ENCODE peak calls at places on chromosomes 2 and 18, in eight cellular contexts. One of them, this sample, is unnamed.

GRCh38 chr18:44325903-44326650 is 354.6 kb upstream of the SETBP1 start:
- DNase-seq in body of pancreas: peak
- DNase-seq in A549: peak
- DNase-seq in NB4: peak
- DNase-seq in GM12891: no peak
- DNase-seq in HepG2: no peak
- DNase-seq in IMR-90: peak
- DNase-seq in suprapubic skin: peak
- DNase-seq in this sample: no peak

GRCh38 chr2:79191081-79191480 is 31.5 kb upstream of the REG3A start:
- DNase-seq in body of pancreas: no peak
- DNase-seq in A549: no peak
- DNase-seq in NB4: no peak
- DNase-seq in GM12891: no peak
- DNase-seq in HepG2: no peak
- DNase-seq in IMR-90: no peak
- DNase-seq in suprapubic skin: no peak
- DNase-seq in this sample: no peak

GRCh38 chr18:32049393-32050161 is 31.0 kb downstream of the RNF125 start:
- DNase-seq in body of pancreas: peak
- DNase-seq in A549: no peak
- DNase-seq in NB4: peak
- DNase-seq in GM12891: no peak
- DNase-seq in HepG2: no peak
- DNase-seq in IMR-90: no peak
- DNase-seq in suprapubic skin: no peak
- DNase-seq in this sample: no peak

GRCh38 chr2:54067851-54068375 is 47.5 kb upstream of the ACYP2 start:
- DNase-seq in body of pancreas: no peak
- DNase-seq in A549: no peak
- DNase-seq in NB4: peak
- DNase-seq in GM12891: no peak
- DNase-seq in HepG2: no peak
- DNase-seq in IMR-90: peak
- DNase-seq in suprapubic skin: no peak
- DNase-seq in this sample: no peak

GRCh38 chr2:949894-950626 is 589 bp upstream of the SNTG2 start:
- DNase-seq in body of pancreas: peak
- DNase-seq in A549: no peak
- DNase-seq in NB4: no peak
- DNase-seq in GM12891: no peak
- DNase-seq in HepG2: no peak
- DNase-seq in IMR-90: no peak
- DNase-seq in suprapubic skin: no peak
- DNase-seq in this sample: no peak

GRCh38 chr2:180829261-180829660 is 151.1 kb upstream of the UBE2E3 start:
- DNase-seq in body of pancreas: no peak
- DNase-seq in A549: peak
- DNase-seq in NB4: no peak
- DNase-seq in GM12891: no peak
- DNase-seq in HepG2: no peak
- DNase-seq in IMR-90: no peak
- DNase-seq in suprapubic skin: no peak
- DNase-seq in this sample: peak

GRCh38 chr2:68420254-68420910 is 46.7 kb downstream of the FBXO48 start:
- DNase-seq in body of pancreas: no peak
- DNase-seq in A549: no peak
- DNase-seq in NB4: peak
- DNase-seq in GM12891: no peak
- DNase-seq in HepG2: no peak
- DNase-seq in IMR-90: peak
- DNase-seq in suprapubic skin: no peak
- DNase-seq in this sample: no peak

GRCh38 chr2:220005362-220005761 is 377.9 kb downstream of the SLC4A3 start:
- DNase-seq in body of pancreas: no peak
- DNase-seq in A549: no peak
- DNase-seq in NB4: no peak
- DNase-seq in GM12891: no peak
- DNase-seq in HepG2: no peak
- DNase-seq in IMR-90: no peak
- DNase-seq in suprapubic skin: no peak
- DNase-seq in this sample: no peak

GRCh38 chr2:152583512-152584188 is 133.6 kb downstream of the PRPF40A start:
- DNase-seq in body of pancreas: no peak
- DNase-seq in A549: no peak
- DNase-seq in NB4: no peak
- DNase-seq in GM12891: no peak
- DNase-seq in HepG2: no peak
- DNase-seq in IMR-90: no peak
- DNase-seq in suprapubic skin: no peak
- DNase-seq in this sample: no peak

GRCh38 chr18:27378396-27379094 is 193.4 kb upstream of the CHST9 start:
- DNase-seq in body of pancreas: peak
- DNase-seq in A549: no peak
- DNase-seq in NB4: no peak
- DNase-seq in GM12891: no peak
- DNase-seq in HepG2: no peak
- DNase-seq in IMR-90: no peak
- DNase-seq in suprapubic skin: no peak
- DNase-seq in this sample: no peak

GRCh38 chr2:45860136-45861106 is 208.9 kb downstream of the PRKCE start:
- DNase-seq in body of pancreas: peak
- DNase-seq in A549: no peak
- DNase-seq in NB4: peak
- DNase-seq in GM12891: no peak
- DNase-seq in HepG2: peak
- DNase-seq in IMR-90: peak
- DNase-seq in suprapubic skin: peak
- DNase-seq in this sample: no peak

GRCh38 chr2:12440731-12441130 is 276.0 kb upstream of the TRIB2 start:
- DNase-seq in body of pancreas: no peak
- DNase-seq in A549: no peak
- DNase-seq in NB4: no peak
- DNase-seq in GM12891: no peak
- DNase-seq in HepG2: no peak
- DNase-seq in IMR-90: no peak
- DNase-seq in suprapubic skin: no peak
- DNase-seq in this sample: no peak

GRCh38 chr2:175402591-175402990 is 221.1 kb upstream of the ATP5MC3 start:
- DNase-seq in body of pancreas: no peak
- DNase-seq in A549: no peak
- DNase-seq in NB4: no peak
- DNase-seq in GM12891: no peak
- DNase-seq in HepG2: no peak
- DNase-seq in IMR-90: no peak
- DNase-seq in suprapubic skin: no peak
- DNase-seq in this sample: no peak

GRCh38 chr18:75638597-75639467 is 211.3 kb upstream of the SMIM21 start:
- DNase-seq in body of pancreas: no peak
- DNase-seq in A549: no peak
- DNase-seq in NB4: peak
- DNase-seq in GM12891: no peak
- DNase-seq in HepG2: no peak
- DNase-seq in IMR-90: peak
- DNase-seq in suprapubic skin: no peak
- DNase-seq in this sample: no peak

GRCh38 chr18:49922228-49922627 is 108.9 kb upstream of the ACAA2 start:
- DNase-seq in body of pancreas: no peak
- DNase-seq in A549: no peak
- DNase-seq in NB4: no peak
- DNase-seq in GM12891: no peak
- DNase-seq in HepG2: no peak
- DNase-seq in IMR-90: no peak
- DNase-seq in suprapubic skin: no peak
- DNase-seq in this sample: no peak

GRCh38 chr2:225008935-225009334 is 33.3 kb downstream of the DOCK10 start:
- DNase-seq in body of pancreas: no peak
- DNase-seq in A549: no peak
- DNase-seq in NB4: peak
- DNase-seq in GM12891: no peak
- DNase-seq in HepG2: peak
- DNase-seq in IMR-90: no peak
- DNase-seq in suprapubic skin: no peak
- DNase-seq in this sample: no peak

GRCh38 chr2:240068193-240068592 is 14.9 kb upstream of the OR6B3 start:
- DNase-seq in body of pancreas: no peak
- DNase-seq in A549: no peak
- DNase-seq in NB4: no peak
- DNase-seq in GM12891: no peak
- DNase-seq in HepG2: no peak
- DNase-seq in IMR-90: no peak
- DNase-seq in suprapubic skin: no peak
- DNase-seq in this sample: no peak

DNA sequence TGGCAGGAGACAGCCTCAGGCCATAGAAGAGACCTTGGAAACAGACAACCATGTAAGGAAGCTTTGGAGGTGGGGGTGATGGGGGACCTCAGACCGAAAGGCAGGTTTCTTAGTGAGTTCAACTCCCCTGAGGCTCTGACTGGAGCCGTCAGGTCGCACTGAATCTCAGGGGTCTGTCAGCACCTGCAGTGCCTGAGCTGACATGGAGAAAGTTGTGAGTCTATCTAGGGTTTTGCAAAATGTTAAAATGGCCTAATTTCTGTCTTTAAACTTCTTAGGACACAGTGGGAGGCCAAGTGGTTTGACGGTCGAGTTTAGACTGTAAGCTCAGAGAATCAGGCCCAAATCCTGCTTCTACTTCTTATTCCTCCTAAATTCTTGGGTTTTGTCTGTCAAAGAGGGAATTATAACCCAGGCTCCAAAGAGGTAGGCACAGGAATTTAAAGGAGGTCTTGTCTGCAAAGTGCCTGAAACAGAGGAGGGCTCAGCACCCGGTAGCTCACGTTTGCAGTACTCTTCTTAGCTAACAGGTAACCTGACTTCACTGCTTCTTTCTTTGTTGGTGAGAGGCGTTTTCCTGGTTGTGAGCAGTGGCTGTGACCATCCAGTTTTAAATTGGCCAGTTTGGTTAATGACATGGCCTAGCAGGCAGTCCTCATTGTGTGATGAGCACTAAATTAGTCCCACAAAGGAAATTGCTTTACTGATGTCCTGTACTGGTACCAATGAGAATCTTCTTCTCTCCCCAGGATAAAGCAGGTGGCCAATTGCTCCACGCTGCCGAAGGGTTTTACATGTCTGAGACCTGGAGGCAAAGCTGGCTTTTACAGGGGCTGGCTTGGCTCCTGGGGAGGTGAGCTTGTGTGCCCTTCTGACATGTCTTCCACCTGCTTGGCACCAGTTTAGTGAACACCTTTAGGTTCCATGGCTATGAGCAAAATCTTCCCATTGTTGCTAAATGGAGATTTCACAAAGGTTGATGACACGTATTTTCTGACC is 95.7 kb downstream of the MYCN start:
- DNase-seq in body of pancreas: no peak
- DNase-seq in A549: no peak
- DNase-seq in NB4: no peak
- DNase-seq in GM12891: no peak
- DNase-seq in HepG2: no peak
- DNase-seq in IMR-90: no peak
- DNase-seq in suprapubic skin: no peak
- DNase-seq in this sample: no peak
- TF ChIP-seq POLR2A in body of pancreas: no peak
- TF ChIP-seq POLR2A in A549: no peak
- TF ChIP-seq POLR2A in NB4: no peak
- TF ChIP-seq POLR2A in GM12891: no peak
- TF ChIP-seq POLR2A in HepG2: no peak
- TF ChIP-seq POLR2A in IMR-90: no peak
- TF ChIP-seq POLR2A in suprapubic skin: no peak
- TF ChIP-seq POLR2A in this sample: no peak

GRCh38 chr2:99180755-99181647 is at the start of the genes MITD1 and MRPL30:
- DNase-seq in body of pancreas: peak
- DNase-seq in A549: peak
- DNase-seq in NB4: peak
- DNase-seq in GM12891: peak
- DNase-seq in HepG2: peak
- DNase-seq in IMR-90: peak
- DNase-seq in suprapubic skin: peak
- DNase-seq in this sample: peak
- TF ChIP-seq POLR2A in body of pancreas: peak
- TF ChIP-seq POLR2A in A549: peak
- TF ChIP-seq POLR2A in NB4: peak
- TF ChIP-seq POLR2A in GM12891: peak
- TF ChIP-seq POLR2A in HepG2: peak
- TF ChIP-seq POLR2A in IMR-90: peak
- TF ChIP-seq POLR2A in suprapubic skin: peak
- TF ChIP-seq POLR2A in this sample: peak

DNA sequence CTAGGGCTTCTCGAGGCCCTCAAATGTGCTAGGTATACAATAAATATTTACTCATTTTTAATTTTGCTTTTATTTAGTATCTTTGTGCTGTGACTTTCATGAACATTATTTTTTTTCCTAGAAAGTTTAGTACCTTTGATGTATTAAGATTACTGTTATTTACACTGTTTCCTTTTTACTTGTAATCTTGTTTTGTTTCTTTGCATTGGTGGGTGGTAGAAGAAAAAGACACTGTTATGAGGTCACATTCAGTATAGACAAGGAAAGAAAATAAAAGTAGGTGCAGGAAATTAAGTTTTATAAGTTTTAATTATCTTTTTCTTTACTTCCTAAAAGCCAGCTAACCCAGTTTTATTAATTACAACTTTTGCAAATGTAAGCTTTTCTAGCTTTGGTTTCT is 23.0 kb downstream of the MALT1 start:
- DNase-seq in body of pancreas: no peak
- DNase-seq in A549: no peak
- DNase-seq in NB4: no peak
- DNase-seq in GM12891: no peak
- DNase-seq in HepG2: no peak
- DNase-seq in IMR-90: no peak
- DNase-seq in suprapubic skin: no peak
- DNase-seq in this sample: no peak
- TF ChIP-seq POLR2A in body of pancreas: no peak
- TF ChIP-seq POLR2A in A549: no peak
- TF ChIP-seq POLR2A in NB4: no peak
- TF ChIP-seq POLR2A in GM12891: no peak
- TF ChIP-seq POLR2A in HepG2: no peak
- TF ChIP-seq POLR2A in IMR-90: no peak
- TF ChIP-seq POLR2A in suprapubic skin: no peak
- TF ChIP-seq POLR2A in this sample: no peak

DNA sequence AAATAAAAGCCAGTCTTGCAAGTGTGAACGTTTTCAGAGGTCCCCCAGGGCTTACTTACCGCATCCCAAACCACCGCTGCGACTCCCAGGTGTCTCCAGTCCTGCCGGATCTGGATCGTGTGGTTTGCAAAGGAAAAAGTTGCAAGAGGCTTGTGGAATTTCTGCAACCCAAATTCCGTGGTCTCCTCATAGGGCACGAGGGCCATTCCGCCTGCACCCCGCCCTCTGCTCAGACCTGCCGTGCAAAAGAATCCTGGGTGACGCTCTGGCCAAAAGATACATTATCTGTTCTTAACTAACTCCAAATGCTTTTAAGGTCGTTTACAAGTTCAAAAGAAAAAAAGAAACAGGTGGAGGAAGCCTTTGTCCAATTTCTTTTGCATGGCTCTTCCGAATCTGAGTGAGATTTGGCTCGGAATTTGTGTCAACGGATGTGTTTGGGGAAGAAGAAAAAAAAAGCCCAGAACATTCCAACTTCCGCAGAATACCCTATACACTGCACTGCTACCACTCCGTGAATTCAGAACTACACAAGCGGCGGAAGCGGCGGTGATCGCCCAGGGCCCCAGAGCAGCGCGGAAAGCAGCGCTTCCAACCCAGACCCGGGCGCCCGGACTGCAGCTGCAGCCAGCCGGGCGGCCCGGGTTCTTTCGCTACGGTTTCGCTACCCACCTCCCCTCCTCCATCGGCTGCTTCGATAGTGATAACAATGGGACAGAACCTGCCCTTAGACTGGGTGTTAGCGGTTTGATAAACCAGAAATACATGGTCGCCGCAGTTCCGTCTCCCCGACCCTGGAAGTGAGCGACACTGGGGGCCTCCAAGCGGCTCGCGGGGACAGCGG is 802 bp downstream of the METTL21A start:
- DNase-seq in body of pancreas: peak
- DNase-seq in A549: peak
- DNase-seq in NB4: peak
- DNase-seq in GM12891: no peak
- DNase-seq in HepG2: peak
- DNase-seq in IMR-90: peak
- DNase-seq in suprapubic skin: peak
- DNase-seq in this sample: peak
- TF ChIP-seq POLR2A in body of pancreas: peak
- TF ChIP-seq POLR2A in A549: peak
- TF ChIP-seq POLR2A in NB4: peak
- TF ChIP-seq POLR2A in GM12891: no peak
- TF ChIP-seq POLR2A in HepG2: peak
- TF ChIP-seq POLR2A in IMR-90: peak
- TF ChIP-seq POLR2A in suprapubic skin: no peak
- TF ChIP-seq POLR2A in this sample: peak